ENCODE peak calls at places on chromosomes 7 and 10, in five cellular contexts. One of them, this sample, is unnamed.
A peak's percentile ranks its signal among the peaks of the same experiment; 100 is the strongest.

GRCh38 chr7:43785425-43785824 is 26.9 kb downstream of the BLVRA start:
- DNase-seq in fibroblast of lung: peak; percentile 90
- DNase-seq in NCI-H748 treated with DMSO at 0.1 percent for 48 hours: no peak
- DNase-seq in body of pancreas: no peak
- DNase-seq in ACHN: peak; percentile 89
- DNase-seq in this sample: no peak

GRCh38 chr7:121406-121805 is 71.0 kb upstream of the FAM20C start:
- DNase-seq in fibroblast of lung: no peak
- DNase-seq in NCI-H748 treated with DMSO at 0.1 percent for 48 hours: no peak
- DNase-seq in body of pancreas: no peak
- DNase-seq in ACHN: no peak
- DNase-seq in this sample: no peak

GRCh38 chr10:49230004-49230403 is 41.8 kb upstream of the TMEM273 start:
- DNase-seq in fibroblast of lung: no peak
- DNase-seq in NCI-H748 treated with DMSO at 0.1 percent for 48 hours: peak; percentile 60
- DNase-seq in body of pancreas: no peak
- DNase-seq in ACHN: no peak
- DNase-seq in this sample: no peak

GRCh38 chr7:104878577-104878976 is 135.4 kb upstream of the KMT2E start:
- DNase-seq in fibroblast of lung: no peak
- DNase-seq in NCI-H748 treated with DMSO at 0.1 percent for 48 hours: no peak
- DNase-seq in body of pancreas: no peak
- DNase-seq in ACHN: no peak
- DNase-seq in this sample: no peak

GRCh38 chr7:113698556-113699220 is 220.1 kb downstream of the PPP1R3A start:
- DNase-seq in fibroblast of lung: peak; percentile 55
- DNase-seq in NCI-H748 treated with DMSO at 0.1 percent for 48 hours: peak; percentile 60
- DNase-seq in body of pancreas: peak; percentile 18
- DNase-seq in ACHN: peak; percentile 51
- DNase-seq in this sample: no peak

GRCh38 chr10:47190301-47190700 is 109.7 kb upstream of the GDF10 start:
- DNase-seq in fibroblast of lung: no peak
- DNase-seq in NCI-H748 treated with DMSO at 0.1 percent for 48 hours: peak; percentile 80
- DNase-seq in body of pancreas: no peak
- DNase-seq in ACHN: no peak
- DNase-seq in this sample: no peak

GRCh38 chr7:127620406-127621233 is 2.7 kb upstream of the PAX4 start:
- DNase-seq in fibroblast of lung: no peak
- DNase-seq in NCI-H748 treated with DMSO at 0.1 percent for 48 hours: no peak
- DNase-seq in body of pancreas: no peak
- DNase-seq in ACHN: no peak
- DNase-seq in this sample: no peak

GRCh38 chr7:77727936-77728701 is 31.9 kb downstream of the RSBN1L start:
- DNase-seq in fibroblast of lung: peak; percentile 37
- DNase-seq in NCI-H748 treated with DMSO at 0.1 percent for 48 hours: peak; percentile 90
- DNase-seq in body of pancreas: no peak
- DNase-seq in ACHN: no peak
- DNase-seq in this sample: no peak

GRCh38 chr10:129728246-129728820 is 235.7 kb downstream of the EBF3 start:
- DNase-seq in fibroblast of lung: no peak
- DNase-seq in NCI-H748 treated with DMSO at 0.1 percent for 48 hours: no peak
- DNase-seq in body of pancreas: no peak
- DNase-seq in ACHN: no peak
- DNase-seq in this sample: no peak

GRCh38 chr10:33248638-33249037 is 85.8 kb downstream of the NRP1 start:
- DNase-seq in fibroblast of lung: peak; percentile 88
- DNase-seq in NCI-H748 treated with DMSO at 0.1 percent for 48 hours: no peak
- DNase-seq in body of pancreas: no peak
- DNase-seq in ACHN: peak; percentile 67
- DNase-seq in this sample: no peak

GRCh38 chr10:111089293-111089692 is 12.5 kb downstream of the ADRA2A start:
- DNase-seq in fibroblast of lung: no peak
- DNase-seq in NCI-H748 treated with DMSO at 0.1 percent for 48 hours: no peak
- DNase-seq in body of pancreas: no peak
- DNase-seq in ACHN: no peak
- DNase-seq in this sample: no peak

GRCh38 chr7:12620371-12620770 is 49.9 kb downstream of the SCIN start:
- DNase-seq in fibroblast of lung: peak; percentile 14
- DNase-seq in NCI-H748 treated with DMSO at 0.1 percent for 48 hours: no peak
- DNase-seq in body of pancreas: no peak
- DNase-seq in ACHN: no peak
- DNase-seq in this sample: no peak

GRCh38 chr7:46741181-46741580 is 820.1 kb upstream of the IGFBP3 start:
- DNase-seq in fibroblast of lung: no peak
- DNase-seq in NCI-H748 treated with DMSO at 0.1 percent for 48 hours: no peak
- DNase-seq in body of pancreas: no peak
- DNase-seq in ACHN: no peak
- DNase-seq in this sample: no peak

GRCh38 chr7:41792099-41792498 is 89.2 kb upstream of the INHBA start:
- DNase-seq in fibroblast of lung: no peak
- DNase-seq in NCI-H748 treated with DMSO at 0.1 percent for 48 hours: no peak
- DNase-seq in body of pancreas: no peak
- DNase-seq in ACHN: no peak
- DNase-seq in this sample: no peak

GRCh38 chr10:88791924-88792323 is 10.6 kb upstream of the LIPM start:
- DNase-seq in fibroblast of lung: no peak
- DNase-seq in NCI-H748 treated with DMSO at 0.1 percent for 48 hours: no peak
- DNase-seq in body of pancreas: peak; percentile 13
- DNase-seq in ACHN: peak; percentile 55
- DNase-seq in this sample: no peak

GRCh38 chr10:11678074-11678793 is 63.9 kb upstream of the ECHDC3 start:
- DNase-seq in fibroblast of lung: peak; percentile 15
- DNase-seq in NCI-H748 treated with DMSO at 0.1 percent for 48 hours: no peak
- DNase-seq in body of pancreas: no peak
- DNase-seq in ACHN: no peak
- DNase-seq in this sample: no peak

GRCh38 chr10:92699518-92700272 is 9.9 kb downstream of the HHEX start:
- DNase-seq in fibroblast of lung: peak; percentile 55
- DNase-seq in NCI-H748 treated with DMSO at 0.1 percent for 48 hours: no peak
- DNase-seq in body of pancreas: no peak
- DNase-seq in ACHN: peak; percentile 77
- DNase-seq in this sample: no peak

GRCh38 chr7:93027044-93027443 is 90.7 kb downstream of the SAMD9 start:
- DNase-seq in fibroblast of lung: no peak
- DNase-seq in NCI-H748 treated with DMSO at 0.1 percent for 48 hours: no peak
- DNase-seq in body of pancreas: no peak
- DNase-seq in ACHN: no peak
- DNase-seq in this sample: no peak

GRCh38 chr10:5159126-5159525 is 25.8 kb downstream of the AKR1C8 start:
- DNase-seq in fibroblast of lung: no peak
- DNase-seq in NCI-H748 treated with DMSO at 0.1 percent for 48 hours: no peak
- DNase-seq in body of pancreas: no peak
- DNase-seq in ACHN: no peak
- DNase-seq in this sample: no peak

GRCh38 chr10:95242581-95243317 is 48.1 kb downstream of the PDLIM1 start:
- DNase-seq in fibroblast of lung: peak; percentile 69
- DNase-seq in NCI-H748 treated with DMSO at 0.1 percent for 48 hours: peak; percentile 19
- DNase-seq in body of pancreas: peak; percentile 69
- DNase-seq in ACHN: peak; percentile 77
- DNase-seq in this sample: no peak

GRCh38 chr10:131024259-131025131 is 287.0 kb downstream of the TCERG1L start:
- DNase-seq in fibroblast of lung: no peak
- DNase-seq in NCI-H748 treated with DMSO at 0.1 percent for 48 hours: no peak
- DNase-seq in body of pancreas: no peak
- DNase-seq in ACHN: no peak
- DNase-seq in this sample: no peak

GRCh38 chr10:50624866-50625491 is 1.2 kb upstream of the SGMS1 start:
- DNase-seq in fibroblast of lung: peak; percentile 67
- DNase-seq in NCI-H748 treated with DMSO at 0.1 percent for 48 hours: peak; percentile 35
- DNase-seq in body of pancreas: no peak
- DNase-seq in ACHN: peak; percentile 85
- DNase-seq in this sample: peak; percentile 89

GRCh38 chr7:33940503-33940902 is 35.2 kb downstream of the BMPER start:
- DNase-seq in fibroblast of lung: peak; percentile 19
- DNase-seq in NCI-H748 treated with DMSO at 0.1 percent for 48 hours: no peak
- DNase-seq in body of pancreas: no peak
- DNase-seq in ACHN: no peak
- DNase-seq in this sample: no peak

GRCh38 chr10:113960617-113961260 is 82.9 kb upstream of the ADRB1 start:
- DNase-seq in fibroblast of lung: no peak
- DNase-seq in NCI-H748 treated with DMSO at 0.1 percent for 48 hours: peak; percentile 32
- DNase-seq in body of pancreas: no peak
- DNase-seq in ACHN: peak; percentile 12
- DNase-seq in this sample: peak; percentile 73

GRCh38 chr10:107409517-107409916 is 245.0 kb upstream of the SORCS1 start:
- DNase-seq in fibroblast of lung: peak; percentile 23
- DNase-seq in NCI-H748 treated with DMSO at 0.1 percent for 48 hours: no peak
- DNase-seq in body of pancreas: no peak
- DNase-seq in ACHN: peak; percentile 41
- DNase-seq in this sample: no peak

GRCh38 chr7:134200970-134201369 is 73.8 kb downstream of the LRGUK start:
- DNase-seq in fibroblast of lung: no peak
- DNase-seq in NCI-H748 treated with DMSO at 0.1 percent for 48 hours: no peak
- DNase-seq in body of pancreas: no peak
- DNase-seq in ACHN: no peak
- DNase-seq in this sample: no peak

GRCh38 chr7:159098795-159099194 is 45.9 kb downstream of the VIPR2 start:
- DNase-seq in fibroblast of lung: no peak
- DNase-seq in NCI-H748 treated with DMSO at 0.1 percent for 48 hours: no peak
- DNase-seq in body of pancreas: no peak
- DNase-seq in ACHN: no peak
- DNase-seq in this sample: no peak

GRCh38 chr10:3747248-3747960 is 37.6 kb downstream of the KLF6 start:
- DNase-seq in fibroblast of lung: no peak
- DNase-seq in NCI-H748 treated with DMSO at 0.1 percent for 48 hours: no peak
- DNase-seq in body of pancreas: no peak
- DNase-seq in ACHN: no peak
- DNase-seq in this sample: no peak

GRCh38 chr7:127782550-127783266 is 130.7 kb downstream of the SND1 start:
- DNase-seq in fibroblast of lung: peak; percentile 49
- DNase-seq in NCI-H748 treated with DMSO at 0.1 percent for 48 hours: no peak
- DNase-seq in body of pancreas: no peak
- DNase-seq in ACHN: peak; percentile 24
- DNase-seq in this sample: no peak

GRCh38 chr7:11570922-11571550 is 261.0 kb downstream of the THSD7A start:
- DNase-seq in fibroblast of lung: peak; percentile 24
- DNase-seq in NCI-H748 treated with DMSO at 0.1 percent for 48 hours: no peak
- DNase-seq in body of pancreas: no peak
- DNase-seq in ACHN: no peak
- DNase-seq in this sample: no peak

GRCh38 chr7:31126976-31127375 is 74.9 kb downstream of the ADCYAP1R1 start:
- DNase-seq in fibroblast of lung: peak; percentile 28
- DNase-seq in NCI-H748 treated with DMSO at 0.1 percent for 48 hours: peak; percentile 13
- DNase-seq in body of pancreas: no peak
- DNase-seq in ACHN: no peak
- DNase-seq in this sample: no peak

GRCh38 chr7:115476666-115477065 is 553.9 kb downstream of the TFEC start:
- DNase-seq in fibroblast of lung: no peak
- DNase-seq in NCI-H748 treated with DMSO at 0.1 percent for 48 hours: peak; percentile 93
- DNase-seq in body of pancreas: no peak
- DNase-seq in ACHN: no peak
- DNase-seq in this sample: no peak

GRCh38 chr10:93751832-93752231 is 5.9 kb upstream of the LGI1 start:
- DNase-seq in fibroblast of lung: no peak
- DNase-seq in NCI-H748 treated with DMSO at 0.1 percent for 48 hours: no peak
- DNase-seq in body of pancreas: no peak
- DNase-seq in ACHN: peak; percentile 25
- DNase-seq in this sample: no peak

GRCh38 chr10:132270721-132271457 is 36.9 kb downstream of the STK32C start:
- DNase-seq in fibroblast of lung: no peak
- DNase-seq in NCI-H748 treated with DMSO at 0.1 percent for 48 hours: no peak
- DNase-seq in body of pancreas: no peak
- DNase-seq in ACHN: no peak
- DNase-seq in this sample: no peak

GRCh38 chr10:36608251-36608650 is 517.1 kb upstream of the ANKRD30A start:
- DNase-seq in fibroblast of lung: peak; percentile 9
- DNase-seq in NCI-H748 treated with DMSO at 0.1 percent for 48 hours: no peak
- DNase-seq in body of pancreas: no peak
- DNase-seq in ACHN: no peak
- DNase-seq in this sample: no peak

GRCh38 chr7:143380646-143381426 is at the start of gene ZYX:
- DNase-seq in fibroblast of lung: peak; percentile 96
- DNase-seq in NCI-H748 treated with DMSO at 0.1 percent for 48 hours: peak; percentile 35
- DNase-seq in body of pancreas: peak; percentile 91
- DNase-seq in ACHN: peak; percentile 96
- DNase-seq in this sample: peak; percentile 97

GRCh38 chr7:30887464-30887872 is 24.2 kb upstream of the AQP1 start:
- DNase-seq in fibroblast of lung: no peak
- DNase-seq in NCI-H748 treated with DMSO at 0.1 percent for 48 hours: no peak
- DNase-seq in body of pancreas: no peak
- DNase-seq in ACHN: no peak
- DNase-seq in this sample: no peak